ENCODE peak calls at places on chromosomes 16 and 17, in seven cellular contexts. X, B, J, G, V, C and T are unnamed samples.

GRCh38 chr16:3454093-3454492 is 10.6 kb downstream of the NAA60 start:
- DNase-seq in B (no peak), G (no peak), J (no peak), V (no peak), X (no peak), C (no peak), T (no peak)

GRCh38 chr16:11211061-11211976 is 44.7 kb downstream of the SOCS1 start:
- DNase-seq in B (no peak), G (no peak), C (no peak), X (no peak), V (no peak), J (no peak), T (peak; percentile 36)

GRCh38 chr16:30120340-30121105 is 2.5 kb downstream of the MAPK3 start:
- DNase-seq in B (no peak), V (peak; percentile 80), G (no peak), J (no peak), X (peak; percentile 79), C (no peak), T (no peak)

GRCh38 chr16:57823836-57824235 is 21.5 kb upstream of the KIFC3 start:
- DNase-seq in X (no peak), C (no peak), B (no peak), G (no peak), V (no peak), J (no peak), T (peak; percentile 93)

GRCh38 chr17:75843577-75844529 is at the start of gene UNC13D:
- DNase-seq in G (no peak), C (no peak), B (no peak), V (no peak), X (peak; percentile 55), J (no peak), T (no peak)

GRCh38 chr17:60315650-60316049 is 76.3 kb downstream of the USP32 start:
- DNase-seq in V (no peak), B (no peak), G (no peak), J (no peak), C (no peak), X (no peak), T (no peak)

GRCh38 chr17:59680314-59680713 is 26.9 kb downstream of the PTRH2 start:
- DNase-seq in V (no peak), J (no peak), B (no peak), C (no peak), X (no peak), G (no peak), T (no peak)

GRCh38 chr17:65055708-65056638 is 567 bp downstream of the GNA13 start:
- DNase-seq in C (peak; percentile 16), B (no peak), J (peak; percentile 64), V (peak; percentile 79), X (peak; percentile 69), G (peak; percentile 73), T (peak; percentile 71)

GRCh38 chr16:61829631-61830030 is 206.6 kb downstream of the CDH8 start:
- DNase-seq in V (no peak), G (no peak), J (no peak), B (no peak), X (no peak), C (no peak), T (no peak)

DNA sequence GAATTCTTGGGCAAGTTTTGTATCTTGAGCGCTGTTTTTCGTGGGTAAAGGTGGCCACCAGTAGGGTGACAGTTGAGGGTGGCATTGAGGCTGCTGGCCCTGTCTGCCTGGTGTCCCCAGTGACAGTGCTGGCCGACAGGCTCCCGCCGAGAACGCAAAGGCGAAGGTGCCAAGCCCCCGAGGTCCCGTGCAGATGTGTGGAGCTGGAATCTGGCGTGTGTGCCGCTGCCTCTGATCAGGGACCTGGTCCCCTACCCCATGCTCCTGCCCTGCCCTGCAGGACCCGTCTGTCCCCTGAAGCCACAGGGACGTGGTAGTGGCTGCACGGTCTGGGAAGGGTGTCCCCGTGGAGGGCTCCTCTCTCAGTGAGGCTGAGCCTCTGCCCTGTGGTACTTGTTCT is 3.5 kb downstream of the UBE2I start:
- DNase-seq in J (no peak), X (no peak), G (no peak), C (no peak), V (no peak), B (no peak), T (no peak)
- H3K27ac ChIP-seq in J (no peak overlapping the region), X (no peak overlapping the region), G (no peak overlapping the region), C (no peak overlapping the region), V (no peak overlapping the region), B (no peak overlapping the region), T (no peak overlapping the region)

GRCh38 chr17:42529054-42529453 is 7.0 kb upstream of the NAGLU start:
- DNase-seq in X (no peak), V (no peak), B (no peak), J (no peak), C (no peak), G (no peak), T (peak; percentile 19)
- TF ChIP-seq POLR2A in X (no peak), V (no peak), B (no peak), J (no peak), C (no peak), G (no peak), T (no peak)

DNA sequence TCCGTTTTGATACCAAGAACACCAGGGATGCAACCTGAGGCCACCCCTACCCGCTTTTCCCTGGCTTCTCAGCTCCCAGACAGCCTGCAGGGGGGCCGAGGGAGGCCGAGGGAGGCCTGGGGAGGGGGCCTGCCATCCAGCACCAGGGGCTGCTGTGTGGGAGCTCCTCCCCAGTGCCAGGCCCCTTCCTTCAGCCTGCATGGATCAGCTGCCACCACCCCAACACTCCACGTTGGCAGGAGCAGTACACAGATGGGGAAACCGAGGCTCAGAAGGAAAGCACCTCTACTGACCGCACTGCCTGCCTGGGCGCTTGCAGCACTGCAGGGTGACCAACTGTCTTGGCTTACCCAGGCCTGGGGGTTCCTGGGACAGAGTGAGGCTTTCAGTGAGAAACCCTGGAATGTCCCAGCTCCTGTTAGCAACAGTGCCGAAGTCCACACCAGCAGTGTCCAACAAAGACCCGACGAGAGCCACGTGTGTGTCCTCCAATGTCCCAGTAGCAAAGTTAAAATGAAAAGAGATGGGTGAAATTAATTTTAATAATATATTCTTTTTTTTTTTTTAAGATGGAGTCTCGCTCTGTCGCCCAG is 5.3 kb upstream of the OSGIN1 start:
- DNase-seq in V (no peak), C (no peak), G (no peak), J (no peak), B (no peak), X (no peak), T (peak; percentile 72)
- H3K27ac ChIP-seq in V (no peak overlapping the region), C (no peak overlapping the region), G (no peak overlapping the region), J (no peak overlapping the region), B (no peak overlapping the region), X (no peak overlapping the region), T (peak overlapping the region; percentile 78)

GRCh38 chr17:44752953-44753861 is 5.6 kb upstream of the ADAM11 start:
- DNase-seq in X (no peak), C (no peak), B (no peak), G (no peak), V (peak; percentile 27), J (no peak), T (no peak)
- TF ChIP-seq POLR2A in X (no peak), C (no peak), B (no peak), G (no peak), V (no peak), J (no peak), T (no peak)

DNA sequence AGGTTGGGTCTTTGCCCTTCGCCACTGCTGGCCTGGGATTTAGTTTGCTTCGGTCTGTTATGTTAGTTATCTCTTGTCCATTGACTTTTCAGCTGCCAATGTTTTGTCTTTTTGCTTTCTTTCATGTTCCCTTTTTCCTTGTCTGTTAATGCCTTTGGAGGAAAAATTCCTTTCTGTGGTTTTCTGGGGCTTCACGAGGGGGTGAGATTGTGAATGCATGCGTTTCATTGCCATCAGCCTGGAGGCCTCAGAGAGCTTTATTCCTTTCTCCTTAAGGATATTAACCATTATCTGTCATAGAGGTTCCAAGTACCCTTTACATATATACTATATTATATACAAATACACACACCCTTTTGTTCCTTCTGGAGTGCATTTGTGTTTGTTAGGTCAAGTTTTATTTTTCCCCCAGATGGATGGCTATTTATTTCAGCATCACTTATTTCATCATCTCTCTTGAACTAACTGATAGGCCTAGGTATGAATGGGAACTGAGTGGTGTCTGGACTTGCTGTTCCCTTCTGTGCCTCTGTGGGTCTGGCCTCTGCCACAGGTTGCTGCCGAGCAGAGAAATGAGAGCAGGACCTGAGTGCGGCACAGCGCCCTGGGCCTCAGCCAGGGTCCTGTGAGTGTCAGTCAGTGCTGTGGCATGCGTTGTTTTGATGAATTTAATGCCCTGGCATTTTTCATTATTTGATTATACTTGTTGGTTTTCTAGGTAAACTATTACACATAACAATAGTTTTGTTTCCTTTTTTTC is 193.4 kb downstream of the LGALS9B start:
- DNase-seq in B (no peak), C (no peak), V (no peak), X (no peak), G (no peak), J (no peak), T (no peak)
- H3K27ac ChIP-seq in B (no peak overlapping the region), C (no peak overlapping the region), V (no peak overlapping the region), X (no peak overlapping the region), G (no peak overlapping the region), J (no peak overlapping the region), T (no peak overlapping the region)

GRCh38 chr17:31442276-31442675 is 50.8 kb downstream of the RAB11FIP4 start:
- DNase-seq in X (no peak), J (no peak), C (no peak), V (no peak), G (no peak), B (no peak), T (no peak)
- TF ChIP-seq POLR2A in X (no peak), J (no peak), C (no peak), V (no peak), G (no peak), B (no peak), T (no peak)

GRCh38 chr17:69344939-69345338 is 18.0 kb upstream of the ABCA5 start:
- DNase-seq in C (no peak), X (no peak), J (no peak), G (peak; percentile 31), V (no peak), B (no peak), T (no peak)

GRCh38 chr17:69348441-69348840 is 21.5 kb upstream of the ABCA5 start:
- DNase-seq in G (no peak), J (no peak), X (no peak), C (no peak), V (no peak), B (no peak), T (no peak)

GRCh38 chr17:69339937-69340336 is 13.0 kb upstream of the ABCA5 start:
- DNase-seq in G (no peak), J (no peak), X (no peak), C (no peak), V (no peak), B (no peak), T (no peak)

GRCh38 chr17:69342896-69343644 is 16.1 kb upstream of the ABCA5 start:
- DNase-seq in J (no peak), C (no peak), B (no peak), G (no peak), V (no peak), X (no peak), T (no peak)
- H3K27ac ChIP-seq in J (no peak overlapping the region), C (no peak overlapping the region), B (no peak overlapping the region), G (no peak overlapping the region), V (no peak overlapping the region), X (no peak overlapping the region), T (no peak overlapping the region)

DNA sequence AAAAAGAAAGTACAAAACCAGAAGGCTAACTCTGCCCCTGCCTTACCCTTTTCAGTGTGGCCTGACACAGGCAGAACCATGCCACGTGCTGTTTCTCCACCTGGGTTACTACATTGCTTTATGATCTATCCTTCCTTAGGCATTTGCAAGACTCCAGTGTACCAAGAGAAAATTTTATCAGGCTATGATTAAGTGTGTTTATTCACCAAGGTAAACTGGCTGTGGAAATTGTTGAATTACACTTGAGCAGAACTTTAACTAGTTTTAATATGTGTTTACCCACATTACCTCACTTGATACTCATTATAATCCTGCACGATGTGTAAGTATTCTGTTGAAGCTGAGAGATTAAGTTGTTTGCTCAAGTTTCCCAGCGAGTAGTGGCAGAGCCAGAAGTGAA is 129.7 kb upstream of the MYOCD start:
- DNase-seq in B (no peak), X (no peak), G (no peak), V (no peak), J (no peak), C (no peak), T (no peak)
- TF ChIP-seq POLR2A in B (no peak), X (no peak), G (no peak), V (no peak), J (no peak), C (no peak), T (no peak)